ENCODE peak calls at places on chromosomes 2 and 18, in ten cellular contexts. One of them, this sample, is unnamed. For H3K4me1, the result is how much of the 10 kb centered on the place peaks cover.

GRCh38 chr2:20446280-20446916 is 476 bp upstream of the RHOB start:
- DNase-seq in neural progenitor cell: peak
- DNase-seq in right lobe of liver: peak
- DNase-seq in upper lobe of left lung: no peak
- DNase-seq in pancreas: no peak
- DNase-seq in Caco-2: no peak
- DNase-seq in left ventricle myocardium inferior: peak
- DNase-seq in PC-9: no peak
- DNase-seq in CD8-positive, alpha-beta T cell: no peak
- DNase-seq in mesenchymal stem cell: no peak
- DNase-seq in this sample: peak

GRCh38 chr18:13137041-13137938 is 81.3 kb upstream of the LDLRAD4 start:
- DNase-seq in neural progenitor cell: peak
- DNase-seq in right lobe of liver: peak
- DNase-seq in upper lobe of left lung: peak
- DNase-seq in pancreas: peak
- DNase-seq in Caco-2: peak
- DNase-seq in left ventricle myocardium inferior: peak
- DNase-seq in PC-9: no peak
- DNase-seq in CD8-positive, alpha-beta T cell: peak
- DNase-seq in mesenchymal stem cell: no peak
- DNase-seq in this sample: peak

GRCh38 chr2:9219027-9219445 is 12.4 kb downstream of the ASAP2 start:
- DNase-seq in neural progenitor cell: no peak
- DNase-seq in right lobe of liver: no peak
- DNase-seq in upper lobe of left lung: no peak
- DNase-seq in pancreas: no peak
- DNase-seq in Caco-2: no peak
- DNase-seq in left ventricle myocardium inferior: no peak
- DNase-seq in PC-9: no peak
- DNase-seq in CD8-positive, alpha-beta T cell: no peak
- DNase-seq in mesenchymal stem cell: peak
- DNase-seq in this sample: no peak

GRCh38 chr18:79405781-79406575 is 10.2 kb downstream of the NFATC1 start:
- DNase-seq in neural progenitor cell: no peak
- DNase-seq in right lobe of liver: peak
- DNase-seq in upper lobe of left lung: peak
- DNase-seq in pancreas: no peak
- DNase-seq in Caco-2: no peak
- DNase-seq in left ventricle myocardium inferior: peak
- DNase-seq in PC-9: no peak
- DNase-seq in CD8-positive, alpha-beta T cell: peak
- DNase-seq in mesenchymal stem cell: no peak
- DNase-seq in this sample: peak

GRCh38 chr2:29841386-29842004 is 79.9 kb downstream of the ALK start:
- DNase-seq in neural progenitor cell: peak
- DNase-seq in right lobe of liver: no peak
- DNase-seq in upper lobe of left lung: no peak
- DNase-seq in pancreas: no peak
- DNase-seq in Caco-2: peak
- DNase-seq in left ventricle myocardium inferior: no peak
- DNase-seq in PC-9: peak
- DNase-seq in CD8-positive, alpha-beta T cell: no peak
- DNase-seq in mesenchymal stem cell: peak
- DNase-seq in this sample: no peak

GRCh38 chr2:9110893-9111569 is 95.6 kb upstream of the ASAP2 start:
- DNase-seq in neural progenitor cell: peak
- DNase-seq in right lobe of liver: no peak
- DNase-seq in upper lobe of left lung: peak
- DNase-seq in pancreas: no peak
- DNase-seq in Caco-2: peak
- DNase-seq in left ventricle myocardium inferior: no peak
- DNase-seq in PC-9: no peak
- DNase-seq in CD8-positive, alpha-beta T cell: no peak
- DNase-seq in mesenchymal stem cell: peak
- DNase-seq in this sample: no peak

GRCh38 chr2:105886029-105886454 is 141.3 kb downstream of the NCK2 start:
- DNase-seq in neural progenitor cell: no peak
- DNase-seq in right lobe of liver: no peak
- DNase-seq in upper lobe of left lung: no peak
- DNase-seq in pancreas: no peak
- DNase-seq in Caco-2: no peak
- DNase-seq in left ventricle myocardium inferior: no peak
- DNase-seq in PC-9: no peak
- DNase-seq in CD8-positive, alpha-beta T cell: no peak
- DNase-seq in mesenchymal stem cell: peak
- DNase-seq in this sample: no peak

GRCh38 chr2:230924092-230924469 is 961 bp downstream of the GPR55 start:
- DNase-seq in neural progenitor cell: no peak
- DNase-seq in right lobe of liver: no peak
- DNase-seq in upper lobe of left lung: no peak
- DNase-seq in pancreas: no peak
- DNase-seq in Caco-2: no peak
- DNase-seq in left ventricle myocardium inferior: no peak
- DNase-seq in PC-9: no peak
- DNase-seq in CD8-positive, alpha-beta T cell: no peak
- DNase-seq in mesenchymal stem cell: no peak
- DNase-seq in this sample: peak

GRCh38 chr2:123162400-123163016 is 862.6 kb upstream of the CNTNAP5 start:
- DNase-seq in neural progenitor cell: no peak
- DNase-seq in right lobe of liver: no peak
- DNase-seq in upper lobe of left lung: no peak
- DNase-seq in pancreas: no peak
- DNase-seq in Caco-2: no peak
- DNase-seq in left ventricle myocardium inferior: no peak
- DNase-seq in PC-9: no peak
- DNase-seq in CD8-positive, alpha-beta T cell: no peak
- DNase-seq in mesenchymal stem cell: no peak
- DNase-seq in this sample: no peak

GRCh38 chr2:108129636-108130035 is 110.1 kb upstream of the SULT1C3 start:
- DNase-seq in neural progenitor cell: no peak
- DNase-seq in right lobe of liver: no peak
- DNase-seq in upper lobe of left lung: no peak
- DNase-seq in pancreas: no peak
- DNase-seq in Caco-2: no peak
- DNase-seq in left ventricle myocardium inferior: no peak
- DNase-seq in PC-9: no peak
- DNase-seq in CD8-positive, alpha-beta T cell: no peak
- DNase-seq in mesenchymal stem cell: no peak
- DNase-seq in this sample: no peak

GRCh38 chr18:75837316-75837715 is 409.8 kb upstream of the SMIM21 start:
- DNase-seq in neural progenitor cell: no peak
- DNase-seq in right lobe of liver: no peak
- DNase-seq in upper lobe of left lung: no peak
- DNase-seq in pancreas: no peak
- DNase-seq in Caco-2: no peak
- DNase-seq in left ventricle myocardium inferior: no peak
- DNase-seq in PC-9: no peak
- DNase-seq in CD8-positive, alpha-beta T cell: no peak
- DNase-seq in mesenchymal stem cell: no peak
- DNase-seq in this sample: no peak

GRCh38 chr18:75839041-75839440 is 411.5 kb upstream of the SMIM21 start:
- DNase-seq in neural progenitor cell: no peak
- DNase-seq in right lobe of liver: no peak
- DNase-seq in upper lobe of left lung: no peak
- DNase-seq in pancreas: no peak
- DNase-seq in Caco-2: no peak
- DNase-seq in left ventricle myocardium inferior: no peak
- DNase-seq in PC-9: no peak
- DNase-seq in CD8-positive, alpha-beta T cell: no peak
- DNase-seq in mesenchymal stem cell: no peak
- DNase-seq in this sample: no peak

GRCh38 chr18:75844102-75844604 is 416.6 kb upstream of the SMIM21 start:
- DNase-seq in neural progenitor cell: no peak
- DNase-seq in right lobe of liver: no peak
- DNase-seq in upper lobe of left lung: no peak
- DNase-seq in pancreas: no peak
- DNase-seq in Caco-2: no peak
- DNase-seq in left ventricle myocardium inferior: no peak
- DNase-seq in PC-9: no peak
- DNase-seq in CD8-positive, alpha-beta T cell: no peak
- DNase-seq in mesenchymal stem cell: no peak
- DNase-seq in this sample: no peak

GRCh38 chr18:75836516-75836915 is 409.0 kb upstream of the SMIM21 start:
- DNase-seq in neural progenitor cell: no peak
- DNase-seq in right lobe of liver: no peak
- DNase-seq in upper lobe of left lung: no peak
- DNase-seq in pancreas: no peak
- DNase-seq in Caco-2: no peak
- DNase-seq in left ventricle myocardium inferior: no peak
- DNase-seq in PC-9: no peak
- DNase-seq in CD8-positive, alpha-beta T cell: no peak
- DNase-seq in mesenchymal stem cell: no peak
- DNase-seq in this sample: no peak

GRCh38 chr18:75840131-75840530 is 412.6 kb upstream of the SMIM21 start:
- DNase-seq in neural progenitor cell: no peak
- DNase-seq in right lobe of liver: no peak
- DNase-seq in upper lobe of left lung: no peak
- DNase-seq in pancreas: no peak
- DNase-seq in Caco-2: no peak
- DNase-seq in left ventricle myocardium inferior: no peak
- DNase-seq in PC-9: no peak
- DNase-seq in CD8-positive, alpha-beta T cell: no peak
- DNase-seq in mesenchymal stem cell: no peak
- DNase-seq in this sample: no peak
- H3K4me1 ChIP-seq in neural progenitor cell: under half
- H3K4me1 ChIP-seq in right lobe of liver: under half
- H3K4me1 ChIP-seq in upper lobe of left lung: under half
- H3K4me1 ChIP-seq in pancreas: under half
- H3K4me1 ChIP-seq in Caco-2: under half
- H3K4me1 ChIP-seq in left ventricle myocardium inferior: under half
- H3K4me1 ChIP-seq in PC-9: under half
- H3K4me1 ChIP-seq in CD8-positive, alpha-beta T cell: under half
- H3K4me1 ChIP-seq in mesenchymal stem cell: under half
- H3K4me1 ChIP-seq in this sample: under half

GRCh38 chr2:37634914-37635358 is 36.5 kb downstream of the CDC42EP3 start:
- DNase-seq in neural progenitor cell: no peak
- DNase-seq in right lobe of liver: no peak
- DNase-seq in upper lobe of left lung: no peak
- DNase-seq in pancreas: no peak
- DNase-seq in Caco-2: no peak
- DNase-seq in left ventricle myocardium inferior: no peak
- DNase-seq in PC-9: no peak
- DNase-seq in CD8-positive, alpha-beta T cell: no peak
- DNase-seq in mesenchymal stem cell: no peak
- DNase-seq in this sample: no peak
- H3K4me1 ChIP-seq in neural progenitor cell: under half
- H3K4me1 ChIP-seq in right lobe of liver: under half
- H3K4me1 ChIP-seq in upper lobe of left lung: under half
- H3K4me1 ChIP-seq in pancreas: under half
- H3K4me1 ChIP-seq in Caco-2: under half
- H3K4me1 ChIP-seq in left ventricle myocardium inferior: under half
- H3K4me1 ChIP-seq in PC-9: under half
- H3K4me1 ChIP-seq in CD8-positive, alpha-beta T cell: under half
- H3K4me1 ChIP-seq in mesenchymal stem cell: under half
- H3K4me1 ChIP-seq in this sample: under half

DNA sequence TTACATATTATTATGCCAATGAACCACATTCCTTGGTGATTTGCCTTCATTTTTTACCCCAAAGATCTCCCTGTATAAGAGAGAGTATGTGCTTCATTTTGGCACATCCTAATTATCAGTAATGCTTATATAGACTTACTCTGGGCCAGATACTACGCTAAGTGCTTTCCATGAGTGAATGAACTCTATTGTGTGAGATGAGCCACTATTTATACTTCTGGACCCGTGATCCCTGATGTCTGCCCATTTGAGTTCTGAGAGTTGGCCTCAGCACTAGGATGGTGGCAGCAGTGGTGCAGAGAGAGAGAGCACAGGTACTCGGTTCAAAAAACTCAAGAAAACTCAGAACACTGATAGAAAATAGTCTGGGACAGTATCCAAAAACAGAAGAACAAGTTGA is 17.4 kb upstream of the KCMF1 start:
- DNase-seq in neural progenitor cell: no peak
- DNase-seq in right lobe of liver: no peak
- DNase-seq in upper lobe of left lung: no peak
- DNase-seq in pancreas: no peak
- DNase-seq in Caco-2: no peak
- DNase-seq in left ventricle myocardium inferior: no peak
- DNase-seq in PC-9: no peak
- DNase-seq in CD8-positive, alpha-beta T cell: no peak
- DNase-seq in mesenchymal stem cell: no peak
- DNase-seq in this sample: no peak
- H3K4me1 ChIP-seq in neural progenitor cell: under half
- H3K4me1 ChIP-seq in right lobe of liver: under half
- H3K4me1 ChIP-seq in upper lobe of left lung: under half
- H3K4me1 ChIP-seq in pancreas: under half
- H3K4me1 ChIP-seq in Caco-2: under half
- H3K4me1 ChIP-seq in left ventricle myocardium inferior: under half
- H3K4me1 ChIP-seq in PC-9: under half
- H3K4me1 ChIP-seq in CD8-positive, alpha-beta T cell: under half
- H3K4me1 ChIP-seq in mesenchymal stem cell: under half
- H3K4me1 ChIP-seq in this sample: under half

GRCh38 chr2:17059452-17059851 is 393.8 kb upstream of the CYRIA start:
- DNase-seq in neural progenitor cell: no peak
- DNase-seq in right lobe of liver: no peak
- DNase-seq in upper lobe of left lung: no peak
- DNase-seq in pancreas: no peak
- DNase-seq in Caco-2: no peak
- DNase-seq in left ventricle myocardium inferior: no peak
- DNase-seq in PC-9: no peak
- DNase-seq in CD8-positive, alpha-beta T cell: no peak
- DNase-seq in mesenchymal stem cell: no peak
- DNase-seq in this sample: no peak

GRCh38 chr2:17057109-17058017 is 391.7 kb upstream of the CYRIA start:
- DNase-seq in neural progenitor cell: no peak
- DNase-seq in right lobe of liver: no peak
- DNase-seq in upper lobe of left lung: no peak
- DNase-seq in pancreas: no peak
- DNase-seq in Caco-2: no peak
- DNase-seq in left ventricle myocardium inferior: no peak
- DNase-seq in PC-9: no peak
- DNase-seq in CD8-positive, alpha-beta T cell: no peak
- DNase-seq in mesenchymal stem cell: no peak
- DNase-seq in this sample: no peak

GRCh38 chr2:17058772-17059402 is 393.3 kb upstream of the CYRIA start:
- DNase-seq in neural progenitor cell: peak
- DNase-seq in right lobe of liver: no peak
- DNase-seq in upper lobe of left lung: no peak
- DNase-seq in pancreas: no peak
- DNase-seq in Caco-2: no peak
- DNase-seq in left ventricle myocardium inferior: no peak
- DNase-seq in PC-9: no peak
- DNase-seq in CD8-positive, alpha-beta T cell: no peak
- DNase-seq in mesenchymal stem cell: no peak
- DNase-seq in this sample: no peak

GRCh38 chr2:17051558-17051957 is 385.9 kb upstream of the CYRIA start:
- DNase-seq in neural progenitor cell: no peak
- DNase-seq in right lobe of liver: no peak
- DNase-seq in upper lobe of left lung: no peak
- DNase-seq in pancreas: no peak
- DNase-seq in Caco-2: no peak
- DNase-seq in left ventricle myocardium inferior: no peak
- DNase-seq in PC-9: no peak
- DNase-seq in CD8-positive, alpha-beta T cell: no peak
- DNase-seq in mesenchymal stem cell: no peak
- DNase-seq in this sample: no peak

DNA sequence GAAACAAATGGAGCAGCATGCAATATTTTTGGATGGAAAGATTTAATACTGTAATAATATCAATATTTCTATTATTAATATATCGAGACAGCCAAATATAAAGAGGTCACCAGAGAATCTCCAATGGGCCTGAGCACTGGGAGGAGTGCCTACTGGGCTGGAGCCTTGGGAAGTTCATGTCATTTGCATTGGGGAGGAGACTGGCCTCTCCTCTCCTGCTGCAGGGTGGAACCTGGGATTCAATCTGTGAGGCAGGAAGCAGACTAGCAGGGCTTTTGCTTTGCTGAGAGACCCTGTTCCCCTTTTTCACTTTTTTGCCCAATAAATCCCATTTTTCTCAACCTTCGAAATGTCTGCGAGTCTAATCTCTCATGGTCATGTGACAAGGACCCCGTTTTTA is 390.6 kb upstream of the CYRIA start:
- DNase-seq in neural progenitor cell: no peak
- DNase-seq in right lobe of liver: no peak
- DNase-seq in upper lobe of left lung: no peak
- DNase-seq in pancreas: no peak
- DNase-seq in Caco-2: no peak
- DNase-seq in left ventricle myocardium inferior: no peak
- DNase-seq in PC-9: no peak
- DNase-seq in CD8-positive, alpha-beta T cell: no peak
- DNase-seq in mesenchymal stem cell: no peak
- DNase-seq in this sample: no peak
- H3K4me1 ChIP-seq in neural progenitor cell: half or more
- H3K4me1 ChIP-seq in right lobe of liver: under half
- H3K4me1 ChIP-seq in upper lobe of left lung: under half
- H3K4me1 ChIP-seq in pancreas: under half
- H3K4me1 ChIP-seq in Caco-2: under half
- H3K4me1 ChIP-seq in left ventricle myocardium inferior: under half
- H3K4me1 ChIP-seq in PC-9: under half
- H3K4me1 ChIP-seq in CD8-positive, alpha-beta T cell: under half
- H3K4me1 ChIP-seq in mesenchymal stem cell: under half
- H3K4me1 ChIP-seq in this sample: under half

This sample was measured in lower lobe of right lung.